ENCODE peak calls at places on chromosomes 12 and 14, in six cellular contexts. B, G, D, I, U and R are unnamed samples.
A peak's percentile ranks its signal among the peaks of the same experiment; 100 is the strongest.

GRCh38 chr14:75064205-75064567 is 362 bp upstream of the ACYP1 start:
- DNase-seq in U (no peak), B (no peak), I (no peak), D (no peak), G (no peak), R (no peak)

GRCh38 chr12:110199360-110200123 is 75.4 kb downstream of the IFT81 start:
- DNase-seq in B (peak; percentile 73), U (peak; percentile 74), D (no peak), G (peak; percentile 49), I (peak; percentile 78), R (no peak)

GRCh38 chr12:111980598-111980997 is 32.4 kb downstream of the TMEM116 start:
- DNase-seq in G (no peak), B (no peak), D (no peak), I (no peak), U (no peak), R (no peak)

GRCh38 chr12:630656-631632 is 32.3 kb downstream of the NINJ2 start:
- DNase-seq in I (no peak), D (peak; percentile 69), U (no peak), G (peak; percentile 78), B (peak; percentile 60), R (no peak)

GRCh38 chr12:57762463-57762862 is 4.4 kb downstream of the CYP27B1 start:
- DNase-seq in I (no peak), D (no peak), U (no peak), B (no peak), G (no peak), R (no peak)

GRCh38 chr14:98501335-98501734 is 770.7 kb downstream of the BCL11B start:
- DNase-seq in I (no peak), D (no peak), B (no peak), U (no peak), G (no peak), R (no peak)

GRCh38 chr12:104478396-104479140 is 21.8 kb downstream of the CHST11 start:
- DNase-seq in G (no peak), I (no peak), B (no peak), U (peak; percentile 46), D (no peak), R (no peak)

GRCh38 chr14:70237710-70238109 is 49.0 kb upstream of the SLC8A3 start:
- DNase-seq in U (no peak), G (no peak), I (no peak), D (no peak), B (no peak), R (no peak)

GRCh38 chr12:101928556-101928955 is 51.2 kb downstream of the DRAM1 start:
- DNase-seq in G (no peak), I (no peak), B (no peak), D (no peak), U (no peak), R (no peak)

GRCh38 chr14:92696356-92696755 is 52.1 kb downstream of the LGMN start:
- DNase-seq in U (no peak), G (no peak), I (no peak), B (no peak), D (no peak), R (no peak)

GRCh38 chr12:19759229-19759628 is 319.9 kb downstream of the AEBP2 start:
- DNase-seq in I (peak; percentile 77), B (no peak), U (no peak), D (no peak), G (no peak), R (no peak)

GRCh38 chr12:11718768-11719253 is 69.3 kb downstream of the ETV6 start:
- DNase-seq in I (peak; percentile 90), B (peak; percentile 84), U (peak; percentile 93), G (no peak), D (no peak), R (no peak)

GRCh38 chr12:31518680-31519227 is 72.2 kb downstream of the DENND5B start:
- DNase-seq in G (peak; percentile 63), B (peak; percentile 95), D (no peak), U (peak; percentile 97), I (peak; percentile 100), R (peak; percentile 29)

GRCh38 chr12:24562761-24563392 is 386.0 kb downstream of the BCAT1 start:
- DNase-seq in D (peak; percentile 74), I (peak; percentile 54), G (peak; percentile 66), U (peak; percentile 77), B (peak; percentile 74), R (peak; percentile 65)

GRCh38 chr12:104507672-104508071 is 50.9 kb downstream of the CHST11 start:
- DNase-seq in U (no peak), B (peak; percentile 22), G (no peak), D (no peak), I (no peak), R (no peak)

GRCh38 chr12:105170139-105170538 is 62.6 kb downstream of the WASHC4 start:
- DNase-seq in U (no peak), D (no peak), I (no peak), G (no peak), B (no peak), R (no peak)

GRCh38 chr14:61335049-61335448 is 13.7 kb downstream of the PRKCH start:
- DNase-seq in U (no peak), I (no peak), B (no peak), D (no peak), G (no peak), R (no peak)

GRCh38 chr14:101780887-101781239 is 19.4 kb downstream of the PPP2R5C start:
- DNase-seq in D (peak; percentile 65), I (no peak), G (peak; percentile 65), U (peak; percentile 6), B (peak; percentile 65), R (no peak)

GRCh38 chr12:58395056-58395455 is 453.7 kb downstream of the ATP23 start:
- DNase-seq in I (no peak), B (no peak), D (no peak), G (no peak), U (no peak), R (no peak)

GRCh38 chr12:18706798-18707197 is 31.0 kb downstream of the PLCZ1 start:
- DNase-seq in B (no peak), D (no peak), U (no peak), G (no peak), I (no peak), R (no peak)

GRCh38 chr12:100324498-100324897 is 32.4 kb upstream of the SLC17A8 start:
- DNase-seq in G (no peak), I (no peak), D (no peak), B (no peak), U (no peak), R (no peak)

GRCh38 chr12:18864900-18865561 is 127.1 kb downstream of the CAPZA3 start:
- DNase-seq in G (no peak), B (no peak), U (peak; percentile 49), D (no peak), I (peak; percentile 73), R (no peak)

GRCh38 chr14:103386632-103387329 is 1.6 kb downstream of the MARK3 start:
- DNase-seq in U (peak; percentile 49), I (peak; percentile 35), G (no peak), D (no peak), B (peak; percentile 37), R (no peak)

GRCh38 chr14:103385994-103386491 is 828 bp downstream of the MARK3 start:
- DNase-seq in I (peak; percentile 31), U (peak; percentile 63), B (peak; percentile 46), G (no peak), D (no peak), R (no peak)

GRCh38 chr14:103382375-103382774 is 2.8 kb upstream of the MARK3 start:
- DNase-seq in U (peak; percentile 95), D (no peak), B (no peak), I (peak; percentile 71), G (no peak), R (no peak)

GRCh38 chr14:103384450-103385152 is 614 bp upstream of the MARK3 start:
- DNase-seq in B (no peak), D (no peak), U (no peak), I (no peak), G (no peak), R (no peak)

DNA sequence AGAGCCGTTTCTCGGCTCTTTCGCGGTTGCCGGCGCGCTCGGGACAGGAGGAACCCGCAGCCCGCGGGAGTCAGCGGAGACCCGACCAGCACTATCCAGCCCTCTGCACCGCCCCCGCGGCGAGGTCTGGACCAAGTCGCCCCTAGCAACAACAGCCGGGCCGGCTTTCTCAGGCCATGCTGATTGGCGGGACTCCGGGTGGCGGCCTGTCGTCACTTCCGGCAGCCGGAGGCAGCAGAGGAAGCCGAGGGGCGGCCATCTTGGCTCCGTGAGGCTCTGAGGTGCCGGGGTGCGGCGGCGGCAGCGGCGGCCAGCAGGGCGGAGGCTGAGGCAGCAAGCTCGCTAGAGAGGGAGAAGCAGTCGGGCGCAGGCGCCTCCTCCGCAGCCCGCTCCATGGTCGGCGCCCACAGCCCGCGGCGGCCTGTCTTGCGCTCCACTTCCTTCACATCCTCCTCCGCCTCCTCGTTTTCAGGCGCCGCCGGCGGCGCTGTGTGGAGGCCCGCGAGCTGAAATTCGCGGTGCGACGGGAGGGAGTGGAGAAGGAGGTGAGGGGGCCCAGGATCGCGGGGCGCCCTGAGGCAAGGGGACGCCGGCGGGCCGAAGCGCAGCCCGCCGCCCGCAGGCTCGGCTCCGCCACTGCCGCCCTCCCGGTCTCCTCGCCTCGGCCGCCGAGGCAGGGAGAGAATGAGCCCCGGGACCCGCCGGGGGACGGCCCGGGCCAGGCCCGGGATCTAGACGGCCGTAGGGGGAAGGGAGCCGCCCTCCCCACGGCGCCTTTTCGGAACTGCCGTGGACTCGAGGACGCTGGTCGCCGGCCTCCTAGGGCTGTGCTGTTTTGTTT is at the start of gene MARK3:
- DNase-seq in U (peak; percentile 98), G (peak; percentile 98), D (peak; percentile 96), B (peak; percentile 98), I (peak; percentile 95), R (peak; percentile 95)
- H2BK120ac ChIP-seq in U (peak within 1 kb of the TSS; percentile 66), G (no peak within 1 kb of the TSS), D (no peak within 1 kb of the TSS), B (no peak within 1 kb of the TSS), I (peak within 1 kb of the TSS; percentile 52), R (peak within 1 kb of the TSS; percentile 81)

GRCh38 chr14:31207746-31208545 is at the start of gene HECTD1:
- DNase-seq in B (peak; percentile 93), I (peak; percentile 84), U (peak; percentile 94), G (peak; percentile 87), D (peak; percentile 88), R (peak; percentile 90)
- H3K18ac ChIP-seq in B (peak within 1 kb of the TSS; percentile 93), I (peak within 1 kb of the TSS; percentile 88), U (peak within 1 kb of the TSS; percentile 98), G (peak within 1 kb of the TSS; percentile 95), D (peak within 1 kb of the TSS; percentile 98), R (peak within 1 kb of the TSS; percentile 99)

DNA sequence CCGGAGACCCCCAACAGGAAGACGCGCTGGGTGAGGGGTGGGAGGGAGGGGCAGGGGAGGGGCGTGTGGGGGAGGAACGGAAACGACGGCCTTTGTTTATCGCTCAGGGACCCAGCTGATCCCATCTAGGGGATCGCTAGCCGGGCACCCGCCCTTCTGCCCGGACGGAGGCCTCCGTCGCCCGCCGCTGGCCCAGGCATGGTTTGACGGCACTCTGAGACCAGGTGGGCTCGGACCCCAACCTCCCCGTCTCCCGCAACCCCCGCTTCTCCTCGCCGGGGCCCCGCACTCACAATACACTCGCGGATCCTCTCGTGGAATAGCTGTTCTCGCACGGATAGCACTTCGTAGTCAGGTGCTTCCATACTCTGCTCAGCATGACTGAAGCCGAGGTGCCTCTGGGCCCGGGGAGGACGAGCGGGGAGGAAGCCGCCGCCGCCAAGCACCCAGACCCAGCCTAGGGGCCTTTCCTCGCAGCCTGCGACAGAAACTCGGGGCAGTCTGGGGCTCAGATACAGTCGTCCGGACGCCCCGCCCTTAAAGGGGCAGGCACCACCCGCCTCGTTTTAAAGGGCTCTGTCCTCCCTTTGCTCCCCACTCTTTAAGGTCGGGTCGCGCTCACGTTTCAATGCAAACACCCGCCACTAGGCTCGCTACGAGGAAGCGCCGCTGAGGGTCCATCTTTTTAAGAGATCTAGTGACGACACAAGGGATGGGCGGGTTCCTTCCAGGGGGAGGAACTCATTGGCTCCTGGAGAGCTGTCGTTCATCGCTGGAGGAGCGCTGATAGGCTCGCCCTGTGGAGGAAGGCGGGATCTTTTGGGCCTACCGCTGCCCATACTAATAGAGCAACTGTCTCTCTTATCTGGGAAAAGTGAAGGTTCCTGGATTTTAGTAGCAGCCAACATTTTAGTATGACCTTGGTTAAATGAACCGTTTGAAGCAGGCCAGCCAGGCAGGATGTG is at the start of gene LMBR1L:
- DNase-seq in U (peak; percentile 99), B (peak; percentile 99), D (peak; percentile 93), G (peak; percentile 97), I (peak; percentile 98), R (peak; percentile 96)
- H4K8ac ChIP-seq in U (peak within 1 kb of the TSS; percentile 91), B (no peak within 1 kb of the TSS), D (peak within 1 kb of the TSS; percentile 82), G (no peak within 1 kb of the TSS), I (peak within 1 kb of the TSS; percentile 88), R (peak within 1 kb of the TSS; percentile 52)

GRCh38 chr12:68425998-68426397 is 93.8 kb upstream of the MDM1 start:
- DNase-seq in D (no peak), B (no peak), G (no peak), U (peak; percentile 74), I (peak; percentile 92), R (no peak)
- H2BK120ac ChIP-seq in D (no peak overlapping the region), B (no peak overlapping the region), G (no peak overlapping the region), U (no peak overlapping the region), I (peak overlapping the region; percentile 97), R (no peak overlapping the region)